ENCODE peak calls at places on chromosomes 13 and 19, in ten cellular contexts. X is ascending aorta, E is spleen, L is AG04450, A is Peyer's patch, D is PC-9, S is astrocyte of the spinal cord, I is AG09309, B is SK-N-SH, P is adrenal gland. F is an unnamed sample.

GRCh38 chr19:28998974-28999373 is 214.0 kb downstream of the UQCRFS1 start:
- DNase-seq in X (no peak), E (no peak), L (no peak), A (no peak), D (no peak), S (no peak), I (no peak), B (no peak), P (no peak), F (no peak)

GRCh38 chr19:17424743-17425365 is 5.0 kb downstream of the MVB12A start:
- DNase-seq in X (no peak), E (peak), L (no peak), A (no peak), D (no peak), S (peak), I (no peak), B (peak), P (peak), F (peak)

GRCh38 chr13:113559901-113560644 is 24.5 kb upstream of the TFDP1 start:
- DNase-seq in X (no peak), E (peak), L (no peak), A (no peak), D (no peak), S (no peak), I (no peak), B (no peak), P (peak), F (no peak)

GRCh38 chr19:48635966-48636858 is 967 bp downstream of the DBP start:
- DNase-seq in X (no peak), E (peak), L (no peak), A (peak), D (peak), S (no peak), I (no peak), B (no peak), P (peak), F (peak)

GRCh38 chr19:50835785-50836542 is 2.6 kb upstream of the KLK15 start:
- DNase-seq in X (no peak), E (peak), L (peak), A (peak), D (peak), S (peak), I (no peak), B (peak), P (peak), F (peak)

GRCh38 chr13:38537026-38537425 is 149.9 kb upstream of the FREM2 start:
- DNase-seq in X (no peak), E (no peak), L (no peak), A (no peak), D (no peak), S (no peak), I (no peak), B (no peak), P (no peak), F (no peak)

GRCh38 chr19:48283908-48284307 is 14.0 kb downstream of the ZNF114 start:
- DNase-seq in X (no peak), E (no peak), L (peak), A (no peak), D (no peak), S (peak), I (peak), B (no peak), P (no peak), F (no peak)

GRCh38 chr13:21909331-21909730 is 238.5 kb downstream of the FGF9 start:
- DNase-seq in X (no peak), E (no peak), L (no peak), A (no peak), D (no peak), S (no peak), I (no peak), B (no peak), P (no peak), F (no peak)

GRCh38 chr19:19860756-19861390 is 4.8 kb upstream of the ZNF253 start:
- DNase-seq in X (no peak), E (peak), L (no peak), A (peak), D (no peak), S (no peak), I (no peak), B (peak), P (peak), F (no peak)

GRCh38 chr13:107874456-107874855 is 340.9 kb downstream of the LIG4 start:
- DNase-seq in X (no peak), E (no peak), L (no peak), A (no peak), D (no peak), S (no peak), I (no peak), B (no peak), P (no peak), F (no peak)

GRCh38 chr19:7188682-7189629 is 105.3 kb downstream of the INSR start:
- DNase-seq in X (no peak), E (no peak), L (no peak), A (no peak), D (no peak), S (no peak), I (no peak), B (no peak), P (peak), F (peak)

GRCh38 chr19:45952691-45953505 is 20.8 kb downstream of the NOVA2 start:
- DNase-seq in X (no peak), E (peak), L (peak), A (no peak), D (peak), S (peak), I (no peak), B (peak), P (peak), F (peak)

GRCh38 chr19:38183227-38183914 is 40.7 kb downstream of the DPF1 start:
- DNase-seq in X (no peak), E (no peak), L (no peak), A (no peak), D (no peak), S (no peak), I (no peak), B (no peak), P (no peak), F (no peak)

GRCh38 chr19:1221141-1221903 is 15.7 kb downstream of the STK11 start:
- DNase-seq in X (no peak), E (no peak), L (no peak), A (no peak), D (no peak), S (peak), I (no peak), B (peak), P (peak), F (no peak)

GRCh38 chr13:109157275-109157674 is 527.9 kb downstream of the MYO16 start:
- DNase-seq in X (no peak), E (no peak), L (no peak), A (no peak), D (peak), S (no peak), I (no peak), B (no peak), P (no peak), F (no peak)

GRCh38 chr13:109156181-109156935 is 526.9 kb downstream of the MYO16 start:
- DNase-seq in X (no peak), E (no peak), L (peak), A (no peak), D (peak), S (peak), I (peak), B (no peak), P (no peak), F (no peak)

GRCh38 chr13:109154146-109154545 is 524.7 kb downstream of the MYO16 start:
- DNase-seq in X (no peak), E (no peak), L (no peak), A (no peak), D (peak), S (no peak), I (no peak), B (no peak), P (peak), F (no peak)

GRCh38 chr13:109154546-109154945 is 525.1 kb downstream of the MYO16 start:
- DNase-seq in X (no peak), E (no peak), L (no peak), A (no peak), D (peak), S (no peak), I (no peak), B (no peak), P (no peak), F (no peak)

DNA sequence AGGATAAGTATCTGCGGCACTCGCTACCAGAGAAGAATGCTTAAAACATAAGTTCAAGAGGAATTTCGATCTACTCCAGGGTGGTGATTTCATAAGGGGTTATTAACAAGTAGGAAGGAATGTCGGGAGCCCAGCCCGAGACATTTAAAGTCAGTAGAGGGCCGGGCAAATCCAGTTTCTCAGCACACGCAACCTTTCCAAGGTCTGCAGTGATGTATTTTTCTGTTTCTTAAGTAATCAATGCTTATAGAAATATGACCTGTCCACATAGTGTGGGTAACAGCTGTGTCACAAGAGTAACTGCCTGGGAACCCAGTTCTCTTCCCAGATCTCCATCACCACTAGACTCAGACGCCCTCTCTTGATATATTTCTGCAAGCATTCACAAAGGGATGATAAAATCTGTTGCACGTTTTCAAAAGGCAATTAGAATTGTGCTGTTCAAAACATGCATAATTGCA is 525.9 kb downstream of the MYO16 start:
- DNase-seq in X (no peak), E (no peak), L (no peak), A (no peak), D (peak), S (peak), I (peak), B (no peak), P (no peak), F (no peak)
- TF ChIP-seq CTCF in X (no peak), E (no peak), L (no peak), A (no peak), D (no peak), S (no peak), I (no peak), B (no peak), P (no peak), F (no peak)

GRCh38 chr19:10306327-10306726 is 3.3 kb downstream of the ZGLP1 start:
- DNase-seq in X (no peak), E (no peak), L (no peak), A (no peak), D (no peak), S (no peak), I (no peak), B (no peak), P (no peak), F (no peak)
- H3K4me3 ChIP-seq in X (no peak), E (no peak), L (no peak), A (no peak), D (no peak), S (no peak), I (no peak), B (no peak), P (no peak), F (no peak)

GRCh38 chr19:23070353-23070781 is 46.5 kb upstream of the ZNF730 start:
- DNase-seq in X (no peak), E (no peak), L (no peak), A (no peak), D (no peak), S (peak), I (no peak), B (peak), P (peak), F (peak)
- TF ChIP-seq CTCF in X (no peak), E (peak), L (peak), A (no peak), D (no peak), S (peak), I (peak), B (peak), P (no peak), F (peak)

GRCh38 chr19:58279925-58280316 is 1.2 kb downstream of the ZNF8 start:
- DNase-seq in X (no peak), E (no peak), L (no peak), A (no peak), D (no peak), S (no peak), I (no peak), B (no peak), P (no peak), F (no peak)
- H3K4me3 ChIP-seq in X (peak), E (peak), L (peak), A (peak), D (peak), S (peak), I (peak), B (peak), P (peak), F (peak)

DNA sequence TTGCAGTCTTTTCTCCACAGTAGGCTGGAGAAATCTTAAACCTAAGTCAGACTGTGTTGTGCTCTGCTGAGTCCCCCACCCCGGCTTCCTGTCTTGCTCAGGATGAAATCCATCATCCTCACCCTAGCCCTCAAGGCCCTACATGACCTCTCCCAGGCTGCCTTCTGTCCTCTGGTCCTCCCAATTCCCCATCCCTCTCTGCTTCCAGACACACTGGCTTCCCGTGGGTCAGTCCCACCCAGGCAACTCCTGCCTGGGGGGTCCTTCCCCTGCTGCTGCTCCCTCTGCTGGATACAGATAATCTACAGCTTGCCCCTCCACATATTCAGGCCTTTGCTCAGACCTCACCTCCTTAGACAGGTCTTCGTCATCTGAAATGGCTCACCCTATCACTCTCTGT is 18.4 kb upstream of the CBY2 start:
- DNase-seq in X (no peak), E (no peak), L (no peak), A (no peak), D (no peak), S (no peak), I (no peak), B (peak), P (no peak), F (no peak)
- TF ChIP-seq CTCF in X (no peak), E (no peak), L (peak), A (no peak), D (no peak), S (peak), I (no peak), B (peak), P (no peak), F (peak)

GRCh38 chr19:35293733-35294309 is 1.9 kb downstream of the MAG start:
- DNase-seq in X (no peak), E (no peak), L (no peak), A (no peak), D (no peak), S (no peak), I (no peak), B (no peak), P (no peak), F (no peak)
- H3K4me3 ChIP-seq in X (no peak), E (no peak), L (no peak), A (no peak), D (no peak), S (no peak), I (no peak), B (no peak), P (no peak), F (no peak)

GRCh38 chr13:96003304-96003703 is 49.9 kb downstream of the UGGT2 start:
- DNase-seq in X (no peak), E (no peak), L (no peak), A (no peak), D (no peak), S (peak), I (no peak), B (no peak), P (no peak), F (no peak)
- TF ChIP-seq CTCF in X (no peak), E (no peak), L (no peak), A (no peak), D (peak), S (peak), I (no peak), B (peak), P (no peak), F (no peak)

DNA sequence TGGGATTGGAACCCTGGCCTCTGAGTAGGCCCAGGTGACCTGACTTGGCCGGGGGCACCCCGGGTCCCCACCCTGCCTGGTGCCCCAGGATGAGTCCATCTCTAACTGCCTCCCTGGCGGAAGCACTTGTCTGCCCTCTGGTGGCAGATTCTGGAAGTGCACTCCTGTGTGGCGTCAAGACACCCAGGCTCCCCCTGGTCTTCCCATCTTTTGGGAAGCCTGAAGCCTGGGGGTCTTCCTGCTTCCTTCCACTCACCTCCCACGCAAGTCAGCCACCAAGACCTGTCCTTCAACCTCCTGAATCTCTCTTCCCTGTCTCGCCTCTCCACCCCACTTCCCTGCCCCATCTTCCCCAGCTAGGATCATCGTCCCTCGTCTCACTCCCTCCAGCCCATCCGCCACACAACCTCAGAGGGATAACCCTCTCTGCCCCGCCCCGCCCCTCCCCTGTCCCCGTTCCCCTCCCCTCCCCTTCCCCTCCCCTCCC is 7.4 kb downstream of the RABAC1 start:
- DNase-seq in X (peak), E (peak), L (peak), A (peak), D (peak), S (peak), I (no peak), B (peak), P (peak), F (peak)
- H3K4me3 ChIP-seq in X (no peak), E (no peak), L (peak), A (no peak), D (no peak), S (no peak), I (no peak), B (no peak), P (no peak), F (no peak)

F was measured in GM12865.